ENCODE peak calls at places on chromosomes 1 and 21, in six cellular contexts. One of them, this sample, is unnamed.

GRCh38 chr1:109909531-109909930 is 1.1 kb upstream of the CSF1 start:
- DNase-seq in psoas muscle: no peak
- DNase-seq in PC-9: no peak
- DNase-seq in omental fat pad: no peak
- DNase-seq in WTC11: no peak
- DNase-seq in cardiac fibroblast: no peak
- DNase-seq in this sample: no peak

GRCh38 chr1:26468911-26469310 is 3.3 kb upstream of the HMGN2 start:
- DNase-seq in PC-9: no peak
- DNase-seq in psoas muscle: peak; percentile 50
- DNase-seq in cardiac fibroblast: no peak
- DNase-seq in omental fat pad: no peak
- DNase-seq in WTC11: no peak
- DNase-seq in this sample: no peak

GRCh38 chr1:97467445-97467844 is 453.4 kb downstream of the DPYD start:
- DNase-seq in PC-9: no peak
- DNase-seq in WTC11: no peak
- DNase-seq in cardiac fibroblast: no peak
- DNase-seq in psoas muscle: no peak
- DNase-seq in omental fat pad: no peak
- DNase-seq in this sample: no peak

GRCh38 chr1:41482001-41482765 is 2.3 kb downstream of the EDN2 start:
- DNase-seq in WTC11: no peak
- DNase-seq in omental fat pad: no peak
- DNase-seq in psoas muscle: no peak
- DNase-seq in cardiac fibroblast: no peak
- DNase-seq in PC-9: no peak
- DNase-seq in this sample: no peak

GRCh38 chr1:165928075-165928731 is 100.8 kb downstream of the UCK2 start:
- DNase-seq in psoas muscle: no peak
- DNase-seq in cardiac fibroblast: peak; percentile 57
- DNase-seq in WTC11: peak; percentile 55
- DNase-seq in PC-9: no peak
- DNase-seq in omental fat pad: no peak
- DNase-seq in this sample: peak; percentile 53

GRCh38 chr21:44926364-44927101 is 5.8 kb upstream of the ITGB2 start:
- DNase-seq in cardiac fibroblast: no peak
- DNase-seq in PC-9: no peak
- DNase-seq in omental fat pad: no peak
- DNase-seq in psoas muscle: no peak
- DNase-seq in WTC11: no peak
- DNase-seq in this sample: no peak

GRCh38 chr1:26827205-26827604 is 717 bp downstream of the ZDHHC18 start:
- DNase-seq in PC-9: no peak
- DNase-seq in cardiac fibroblast: no peak
- DNase-seq in psoas muscle: no peak
- DNase-seq in omental fat pad: no peak
- DNase-seq in WTC11: no peak
- DNase-seq in this sample: no peak

GRCh38 chr1:2777428-2778219 is 23.9 kb downstream of the TTC34 start:
- DNase-seq in WTC11: no peak
- DNase-seq in omental fat pad: no peak
- DNase-seq in psoas muscle: no peak
- DNase-seq in PC-9: no peak
- DNase-seq in cardiac fibroblast: no peak
- DNase-seq in this sample: no peak

GRCh38 chr1:204775546-204775945 is 90.0 kb upstream of the LRRN2 start:
- DNase-seq in cardiac fibroblast: no peak
- DNase-seq in psoas muscle: no peak
- DNase-seq in WTC11: no peak
- DNase-seq in PC-9: no peak
- DNase-seq in omental fat pad: no peak
- DNase-seq in this sample: no peak

GRCh38 chr1:25026757-25027450 is 96.8 kb upstream of the RUNX3 start:
- DNase-seq in WTC11: no peak
- DNase-seq in PC-9: no peak
- DNase-seq in omental fat pad: no peak
- DNase-seq in psoas muscle: no peak
- DNase-seq in cardiac fibroblast: no peak
- DNase-seq in this sample: no peak

GRCh38 chr1:96333522-96334235 is 387.9 kb upstream of the PTBP2 start:
- DNase-seq in omental fat pad: no peak
- DNase-seq in psoas muscle: no peak
- DNase-seq in cardiac fibroblast: no peak
- DNase-seq in WTC11: no peak
- DNase-seq in PC-9: no peak
- DNase-seq in this sample: no peak

GRCh38 chr1:66352783-66353182 is 181.2 kb upstream of the SGIP1 start:
- DNase-seq in omental fat pad: no peak
- DNase-seq in cardiac fibroblast: no peak
- DNase-seq in WTC11: no peak
- DNase-seq in PC-9: no peak
- DNase-seq in psoas muscle: no peak
- DNase-seq in this sample: no peak

GRCh38 chr1:88145752-88146151 is 538.3 kb upstream of the PKN2 start:
- DNase-seq in psoas muscle: no peak
- DNase-seq in PC-9: no peak
- DNase-seq in cardiac fibroblast: no peak
- DNase-seq in WTC11: no peak
- DNase-seq in omental fat pad: no peak
- DNase-seq in this sample: no peak

GRCh38 chr1:222284466-222284865 is 263.4 kb downstream of the HHIPL2 start:
- DNase-seq in omental fat pad: no peak
- DNase-seq in psoas muscle: no peak
- DNase-seq in cardiac fibroblast: no peak
- DNase-seq in PC-9: no peak
- DNase-seq in WTC11: no peak
- DNase-seq in this sample: no peak

GRCh38 chr1:236063919-236064673 is 794 bp downstream of the NID1 start:
- DNase-seq in omental fat pad: peak; percentile 32
- DNase-seq in PC-9: no peak
- DNase-seq in cardiac fibroblast: peak; percentile 88
- DNase-seq in WTC11: peak; percentile 40
- DNase-seq in psoas muscle: peak; percentile 55
- DNase-seq in this sample: peak; percentile 61

GRCh38 chr1:203527013-203527412 is 33.1 kb downstream of the OPTC start:
- DNase-seq in psoas muscle: no peak
- DNase-seq in cardiac fibroblast: no peak
- DNase-seq in omental fat pad: no peak
- DNase-seq in WTC11: no peak
- DNase-seq in PC-9: no peak
- DNase-seq in this sample: no peak

GRCh38 chr1:9884805-9885204 is 25.3 kb downstream of the CTNNBIP1 start:
- DNase-seq in PC-9: no peak
- DNase-seq in WTC11: no peak
- DNase-seq in psoas muscle: no peak
- DNase-seq in omental fat pad: no peak
- DNase-seq in cardiac fibroblast: no peak
- DNase-seq in this sample: no peak

DNA sequence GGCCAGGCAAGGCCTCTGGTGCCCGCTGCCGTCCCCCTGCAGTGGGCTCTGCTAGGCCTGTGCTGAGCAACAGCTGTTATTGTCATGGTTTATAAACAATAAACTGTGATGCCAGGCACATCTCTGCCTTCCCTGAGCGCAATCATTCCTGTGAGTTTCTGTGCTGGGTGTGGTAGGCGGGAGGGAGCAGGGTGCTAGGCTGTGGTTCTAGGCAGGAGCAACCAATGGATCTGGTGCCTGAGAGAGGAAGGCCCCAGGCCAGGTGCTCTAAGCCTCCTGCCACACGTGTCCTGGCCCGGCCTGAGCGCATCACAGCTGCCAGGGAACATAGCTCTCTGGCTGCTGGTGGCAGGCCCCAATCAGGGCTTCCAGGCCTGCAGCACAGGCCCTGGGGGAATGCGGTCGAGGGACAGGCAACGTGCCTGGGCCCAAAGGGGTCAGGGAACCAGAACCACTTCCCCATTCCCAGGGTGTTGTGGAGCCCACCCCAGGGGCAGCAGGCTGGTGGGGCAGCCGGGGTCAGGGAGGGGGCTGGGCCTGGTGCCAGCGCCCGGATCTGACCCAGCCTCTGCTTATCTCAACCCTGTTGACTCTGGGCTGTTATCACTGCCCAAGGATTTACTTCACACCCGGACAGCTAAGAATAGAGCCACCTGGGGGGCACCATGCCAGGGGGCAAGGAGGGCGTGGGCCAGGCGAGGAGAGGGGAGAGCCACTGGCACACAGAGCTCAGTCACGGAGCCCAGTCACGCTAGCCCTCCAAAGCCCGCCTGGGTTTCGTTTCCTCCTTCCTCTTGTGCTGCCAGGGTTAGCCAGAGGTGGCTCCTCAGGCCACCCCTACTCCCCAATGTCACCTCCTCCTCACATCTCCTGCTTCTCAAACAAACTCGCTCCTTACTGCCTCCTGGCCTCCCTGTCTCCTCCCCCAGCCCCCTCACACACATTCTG is 11.5 kb downstream of the TRIM46 start:
- DNase-seq in omental fat pad: no peak
- DNase-seq in psoas muscle: no peak
- DNase-seq in WTC11: no peak
- DNase-seq in cardiac fibroblast: no peak
- DNase-seq in PC-9: peak; percentile 41
- DNase-seq in this sample: no peak
- TF ChIP-seq CTCF in omental fat pad: no peak
- TF ChIP-seq CTCF in psoas muscle: no peak
- TF ChIP-seq CTCF in WTC11: no peak
- TF ChIP-seq CTCF in cardiac fibroblast: no peak
- TF ChIP-seq CTCF in PC-9: no peak
- TF ChIP-seq CTCF in this sample: no peak

DNA sequence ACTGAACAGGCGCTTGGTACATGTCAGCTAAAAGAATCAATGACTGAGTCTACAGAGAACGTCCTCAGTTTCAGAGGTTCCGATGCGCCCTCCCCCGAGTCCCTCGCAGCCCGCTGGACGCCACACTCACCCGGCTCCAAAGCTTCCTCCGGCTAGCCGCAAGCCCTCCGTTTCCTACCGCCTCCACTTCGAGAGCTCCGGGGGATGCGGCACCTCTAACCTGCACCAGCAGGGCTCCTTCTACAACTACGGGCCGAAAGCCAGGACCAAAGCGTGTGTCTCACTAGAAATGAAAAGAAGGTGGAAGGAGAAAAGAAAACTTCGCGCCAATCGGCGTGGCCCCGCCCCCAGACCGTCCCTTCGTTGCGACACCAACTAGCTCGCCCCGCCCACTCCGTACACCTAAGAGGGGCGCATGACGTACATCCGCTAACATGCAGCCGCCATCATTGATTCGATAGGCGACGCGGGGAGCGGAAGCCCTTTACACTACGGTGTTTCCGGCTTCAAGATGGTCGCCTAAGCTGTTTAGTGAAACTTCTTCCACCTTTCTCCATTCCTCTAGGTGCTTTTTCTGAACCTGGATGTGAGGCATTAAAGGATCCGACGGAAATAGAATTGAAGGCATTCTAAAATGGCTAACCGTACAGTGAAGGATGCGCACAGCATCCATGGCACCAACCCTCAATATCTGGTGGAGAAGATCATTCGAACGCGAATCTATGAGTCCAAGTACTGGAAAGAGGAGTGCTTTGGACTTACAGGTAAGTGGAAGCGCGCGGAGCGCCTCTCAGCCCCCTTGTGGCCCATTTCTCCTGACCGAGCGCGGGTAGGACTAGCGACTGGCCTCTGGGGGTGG is at the start of the genes ORC1 and PRPF38A:
- DNase-seq in psoas muscle: peak; percentile 95
- DNase-seq in PC-9: peak; percentile 90
- DNase-seq in cardiac fibroblast: peak; percentile 98
- DNase-seq in omental fat pad: peak; percentile 98
- DNase-seq in WTC11: peak; percentile 98
- DNase-seq in this sample: peak; percentile 99
- TF ChIP-seq CTCF in psoas muscle: peak; percentile 57
- TF ChIP-seq CTCF in PC-9: peak; percentile 61
- TF ChIP-seq CTCF in cardiac fibroblast: peak; percentile 76
- TF ChIP-seq CTCF in omental fat pad: peak; percentile 28
- TF ChIP-seq CTCF in WTC11: no peak
- TF ChIP-seq CTCF in this sample: peak; percentile 37

DNA sequence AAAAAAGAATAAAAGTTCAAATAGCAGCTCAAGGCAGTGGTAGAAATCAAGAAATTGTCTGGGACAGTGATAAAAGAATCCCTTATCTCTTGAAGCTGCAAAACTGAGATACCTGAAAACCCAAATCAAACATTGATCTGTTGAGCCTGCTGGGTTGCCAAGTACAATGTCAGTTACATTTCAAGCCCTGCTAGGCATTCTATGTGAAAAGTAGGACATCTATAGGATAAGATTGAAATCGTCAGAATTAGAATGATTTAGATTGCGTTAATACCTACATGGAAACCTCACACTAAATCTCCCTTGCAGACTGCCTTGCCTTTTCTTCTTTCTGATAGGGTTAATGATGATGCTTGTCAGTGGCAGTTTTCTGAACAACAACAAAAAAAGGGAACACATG is 1684.4 kb upstream of the B3GALT2 start:
- DNase-seq in omental fat pad: no peak
- DNase-seq in WTC11: no peak
- DNase-seq in psoas muscle: no peak
- DNase-seq in cardiac fibroblast: no peak
- DNase-seq in PC-9: no peak
- DNase-seq in this sample: no peak
- TF ChIP-seq CTCF in omental fat pad: no peak
- TF ChIP-seq CTCF in WTC11: no peak
- TF ChIP-seq CTCF in psoas muscle: no peak
- TF ChIP-seq CTCF in cardiac fibroblast: no peak
- TF ChIP-seq CTCF in PC-9: no peak
- TF ChIP-seq CTCF in this sample: no peak

DNA sequence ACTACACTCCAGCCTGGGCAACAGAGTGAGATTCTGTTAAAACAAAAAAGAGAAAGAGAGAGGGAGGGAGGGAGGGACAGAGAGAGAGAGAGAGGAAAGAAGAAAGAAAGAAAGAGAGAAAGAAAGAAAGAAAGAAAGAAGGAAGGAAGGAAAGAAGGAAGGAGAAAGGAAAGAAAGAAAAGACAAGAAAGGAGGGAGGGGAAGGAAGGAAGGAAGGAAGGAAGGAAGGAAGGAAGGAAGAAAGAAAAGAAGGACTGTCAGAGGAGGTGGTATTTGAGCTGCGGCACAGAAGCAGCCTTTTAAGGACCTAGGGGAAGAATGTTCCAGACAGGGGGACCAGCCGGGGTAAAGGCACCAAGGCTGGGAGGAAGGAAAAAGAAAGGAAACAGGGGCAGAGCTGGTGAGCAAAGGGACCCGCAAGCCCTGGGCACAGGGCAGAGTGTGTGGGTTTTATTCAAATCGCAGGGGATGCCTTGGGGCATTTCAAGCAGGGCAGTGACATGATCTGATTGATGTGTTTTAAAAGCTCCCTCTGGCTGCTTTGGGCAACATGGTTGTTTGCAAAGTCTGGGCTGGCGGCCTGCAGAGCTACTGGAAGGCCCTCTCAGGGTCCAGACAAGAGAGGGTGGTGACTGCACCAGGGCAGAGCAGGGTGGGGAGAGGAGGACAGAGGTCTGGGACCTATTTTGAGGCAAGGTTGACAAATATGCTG is 176.9 kb upstream of the VAMP3 start:
- DNase-seq in omental fat pad: no peak
- DNase-seq in PC-9: no peak
- DNase-seq in WTC11: no peak
- DNase-seq in psoas muscle: no peak
- DNase-seq in cardiac fibroblast: no peak
- DNase-seq in this sample: no peak
- TF ChIP-seq CTCF in omental fat pad: no peak
- TF ChIP-seq CTCF in PC-9: no peak
- TF ChIP-seq CTCF in WTC11: no peak
- TF ChIP-seq CTCF in psoas muscle: no peak
- TF ChIP-seq CTCF in cardiac fibroblast: no peak
- TF ChIP-seq CTCF in this sample: no peak

GRCh38 chr1:161486806-161487482 is 18.3 kb upstream of the FCGR2A start:
- DNase-seq in psoas muscle: no peak
- DNase-seq in omental fat pad: no peak
- DNase-seq in cardiac fibroblast: peak; percentile 78
- DNase-seq in PC-9: no peak
- DNase-seq in WTC11: no peak
- DNase-seq in this sample: peak; percentile 49
- TF ChIP-seq CTCF in psoas muscle: peak; percentile 66
- TF ChIP-seq CTCF in omental fat pad: peak; percentile 71
- TF ChIP-seq CTCF in cardiac fibroblast: peak; percentile 72
- TF ChIP-seq CTCF in PC-9: peak; percentile 87
- TF ChIP-seq CTCF in WTC11: peak; percentile 77
- TF ChIP-seq CTCF in this sample: peak; percentile 81